ENCODE peak calls at places on chromosomes 11 and 22, in six cellular contexts. W, K, J, A, N and C are unnamed samples.
A peak's percentile ranks its signal among the peaks of the same experiment; 100 is the strongest.

GRCh38 chr11:95231881-95232605 is 1.0 kb upstream of the SESN3 start:
- DNase-seq in W (peak; percentile 79), A (no peak), J (peak; percentile 94), N (no peak), K (peak; percentile 86), C (peak; percentile 79)

GRCh38 chr11:10204021-10204420 is 90.0 kb downstream of the SBF2 start:
- DNase-seq in W (no peak), J (no peak), A (no peak), K (no peak), N (no peak), C (no peak)

GRCh38 chr11:69358398-69359080 is 64.6 kb downstream of the MYEOV start:
- DNase-seq in J (peak; percentile 64), K (peak; percentile 49), A (no peak), W (no peak), N (no peak), C (no peak)

GRCh38 chr11:66189031-66189745 is 79.3 kb upstream of the RAB1B start:
- DNase-seq in W (no peak), K (no peak), N (peak; percentile 24), J (no peak), A (no peak), C (no peak)

GRCh38 chr11:62574363-62575057 is 819 bp upstream of the EEF1G start:
- DNase-seq in N (no peak), K (no peak), W (peak; percentile 42), A (no peak), J (peak; percentile 90), C (peak; percentile 46)

GRCh38 chr11:91859666-91860065 is 365.0 kb upstream of the FAT3 start:
- DNase-seq in N (no peak), J (no peak), W (no peak), K (no peak), A (no peak), C (no peak)

GRCh38 chr11:66124564-66124963 is 54.5 kb downstream of the PACS1 start:
- DNase-seq in J (no peak), K (no peak), N (peak; percentile 45), A (peak; percentile 22), W (no peak), C (no peak)

GRCh38 chr22:40138866-40139265 is 38.9 kb upstream of the TNRC6B start:
- DNase-seq in N (no peak), K (no peak), W (no peak), A (no peak), J (no peak), C (no peak)

GRCh38 chr11:58628446-58628845 is 6.0 kb downstream of the CNTF start:
- DNase-seq in J (no peak), K (no peak), W (no peak), N (no peak), A (no peak), C (peak; percentile 16)

GRCh38 chr22:45878051-45878764 is 98.8 kb downstream of the WNT7B start:
- DNase-seq in J (peak; percentile 75), N (no peak), K (peak; percentile 64), A (no peak), W (peak; percentile 13), C (peak; percentile 11)

GRCh38 chr11:61960532-61960931 is 6.9 kb downstream of the FTH1 start:
- DNase-seq in J (peak; percentile 80), A (no peak), N (no peak), W (peak; percentile 7), K (peak; percentile 65), C (peak; percentile 4)

GRCh38 chr11:22666320-22666699 is at the start of gene GAS2:
- DNase-seq in N (no peak), J (no peak), A (no peak), K (no peak), W (no peak), C (peak; percentile 40)

GRCh38 chr11:35261197-35261596 is 122.2 kb downstream of the CD44 start:
- DNase-seq in K (no peak), J (no peak), W (no peak), N (no peak), A (no peak), C (no peak)

GRCh38 chr11:63602296-63602695 is 11.9 kb downstream of the PLAAT3 start:
- DNase-seq in J (peak; percentile 14), A (no peak), W (no peak), N (no peak), K (no peak), C (no peak)

GRCh38 chr11:96101146-96101545 is 177.2 kb upstream of the MTMR2 start:
- DNase-seq in J (no peak), A (no peak), K (no peak), N (no peak), W (no peak), C (no peak)

GRCh38 chr11:72223615-72224586 is 666 bp upstream of the INPPL1 start:
- DNase-seq in K (peak; percentile 87), N (peak; percentile 65), W (peak; percentile 79), A (no peak), J (peak; percentile 92), C (peak; percentile 75)

GRCh38 chr11:112481893-112482292 is 221.2 kb upstream of the PLET1 start:
- DNase-seq in A (no peak), K (no peak), J (no peak), N (no peak), W (no peak), C (no peak)

GRCh38 chr11:73330569-73331093 is 22.6 kb downstream of the ARHGEF17 start:
- DNase-seq in K (no peak), J (no peak), W (no peak), N (peak; percentile 53), A (no peak), C (no peak)

DNA sequence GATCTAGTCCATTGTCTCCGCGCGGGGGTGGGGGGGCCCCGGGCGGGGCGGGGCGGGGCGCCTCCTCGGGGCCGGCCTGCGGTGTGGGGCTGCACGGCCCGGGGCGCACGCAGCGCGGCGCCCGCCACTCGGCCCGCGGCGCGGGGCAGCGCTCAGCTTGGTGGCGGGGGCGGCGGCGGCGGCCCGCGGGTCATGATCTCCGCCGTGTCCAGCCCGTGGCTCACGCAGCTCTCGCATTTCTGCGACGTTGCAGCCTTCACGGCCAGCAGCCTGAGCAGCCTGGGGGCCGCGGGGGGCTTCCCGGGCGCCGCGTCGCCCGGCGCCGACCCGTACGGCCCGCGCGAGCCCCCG is at the start of gene TBX1:
- DNase-seq in J (no peak), A (no peak), K (no peak), N (no peak), W (no peak), C (no peak)
- TF ChIP-seq POLR2A in J (no peak), A (no peak), K (no peak), N (peak; percentile 63), W (no peak), C (no peak)

DNA sequence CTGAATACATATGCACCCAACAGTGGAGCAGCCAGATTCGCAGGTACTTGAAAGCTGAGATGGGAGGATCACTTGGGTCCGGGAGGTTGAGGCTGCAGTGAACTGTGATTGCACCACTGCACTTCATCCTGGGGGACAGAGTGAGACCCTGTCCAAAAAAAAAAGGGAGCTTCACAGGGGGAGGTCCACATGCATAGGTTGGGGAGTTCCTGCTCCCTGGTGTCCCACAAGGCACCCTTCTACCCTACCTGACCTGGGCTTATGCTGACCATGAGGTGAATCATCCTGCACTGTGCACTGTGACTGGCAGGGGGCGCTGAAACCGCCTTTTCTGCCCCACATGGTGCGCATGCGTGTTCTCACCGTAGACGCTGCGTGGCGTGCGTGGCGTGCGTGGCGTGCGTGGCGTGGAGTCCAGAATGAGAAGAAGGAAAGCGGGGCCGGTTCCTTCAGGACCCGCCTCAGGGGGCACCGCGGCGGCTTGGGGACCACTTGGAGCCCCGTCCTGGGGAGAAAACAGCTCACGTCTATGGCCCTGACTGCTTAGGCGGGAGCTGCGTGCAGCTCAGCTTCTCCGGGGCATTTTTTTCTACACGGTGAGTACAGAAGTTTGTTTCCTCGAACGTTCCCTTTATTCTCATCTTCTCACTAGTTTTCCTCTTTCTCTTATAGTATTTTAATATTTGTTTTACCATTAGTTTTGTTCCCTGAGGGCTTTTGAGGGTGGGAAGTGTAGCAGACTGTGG is 116.6 kb upstream of the GRK3 start:
- DNase-seq in W (peak; percentile 89), N (peak; percentile 79), A (peak; percentile 73), K (peak; percentile 90), J (peak; percentile 97), C (peak; percentile 92)
- TF ChIP-seq POLR2A in W (peak; percentile 38), N (peak; percentile 64), A (peak; percentile 59), K (no peak), J (no peak), C (peak; percentile 35)

GRCh38 chr22:36872866-36873498 is 12.2 kb downstream of the NCF4 start:
- DNase-seq in J (no peak), A (no peak), K (no peak), N (no peak), W (no peak), C (no peak)
- TF ChIP-seq POLR2A in J (no peak), A (no peak), K (no peak), N (no peak), W (no peak), C (no peak)

DNA sequence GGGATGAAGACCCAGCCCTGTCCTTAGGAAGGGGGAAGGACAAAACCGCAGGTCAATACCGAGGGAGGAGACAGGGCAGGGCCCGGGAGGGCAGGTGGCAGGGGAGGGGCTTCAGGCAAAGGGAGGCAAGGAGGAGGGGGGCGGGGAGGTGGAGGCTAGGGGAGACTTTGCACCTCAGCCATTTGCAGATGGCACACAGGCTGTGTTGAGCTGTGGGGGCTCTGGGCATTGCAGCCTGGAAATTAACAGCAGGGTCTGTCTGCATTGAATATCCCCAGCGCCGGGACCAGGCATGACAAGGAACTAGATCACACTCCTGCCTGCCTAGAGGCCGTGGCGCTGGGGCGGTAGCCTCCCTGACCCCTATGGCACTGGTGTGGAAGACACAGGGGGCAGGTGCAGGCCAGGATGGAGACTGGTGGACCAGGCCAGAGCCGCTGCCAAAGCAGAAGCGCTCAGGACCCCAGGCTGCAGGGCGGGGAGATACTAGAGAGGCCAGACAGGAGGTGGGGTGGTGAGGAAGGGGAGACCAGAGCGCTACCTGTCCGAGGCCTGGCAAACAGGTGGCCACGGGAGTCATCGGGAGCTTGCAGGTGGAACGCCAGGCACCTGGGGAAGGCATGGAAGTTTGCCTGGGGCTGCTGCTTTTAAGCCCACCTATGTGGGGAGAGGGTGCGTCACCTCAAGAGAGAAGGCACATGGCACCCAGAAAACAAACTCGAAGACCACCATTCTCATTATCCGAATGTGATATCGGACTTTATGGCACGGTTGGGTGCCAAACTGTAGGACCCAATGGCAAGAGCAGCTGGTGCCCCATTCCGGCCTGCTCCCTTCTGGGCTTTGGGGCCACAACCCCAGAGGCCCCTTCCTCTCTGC is 11.5 kb downstream of the CBX6 start:
- DNase-seq in N (no peak), J (no peak), W (no peak), K (no peak), A (no peak), C (no peak)
- TF ChIP-seq POLR2A in N (no peak), J (no peak), W (no peak), K (no peak), A (no peak), C (no peak)

DNA sequence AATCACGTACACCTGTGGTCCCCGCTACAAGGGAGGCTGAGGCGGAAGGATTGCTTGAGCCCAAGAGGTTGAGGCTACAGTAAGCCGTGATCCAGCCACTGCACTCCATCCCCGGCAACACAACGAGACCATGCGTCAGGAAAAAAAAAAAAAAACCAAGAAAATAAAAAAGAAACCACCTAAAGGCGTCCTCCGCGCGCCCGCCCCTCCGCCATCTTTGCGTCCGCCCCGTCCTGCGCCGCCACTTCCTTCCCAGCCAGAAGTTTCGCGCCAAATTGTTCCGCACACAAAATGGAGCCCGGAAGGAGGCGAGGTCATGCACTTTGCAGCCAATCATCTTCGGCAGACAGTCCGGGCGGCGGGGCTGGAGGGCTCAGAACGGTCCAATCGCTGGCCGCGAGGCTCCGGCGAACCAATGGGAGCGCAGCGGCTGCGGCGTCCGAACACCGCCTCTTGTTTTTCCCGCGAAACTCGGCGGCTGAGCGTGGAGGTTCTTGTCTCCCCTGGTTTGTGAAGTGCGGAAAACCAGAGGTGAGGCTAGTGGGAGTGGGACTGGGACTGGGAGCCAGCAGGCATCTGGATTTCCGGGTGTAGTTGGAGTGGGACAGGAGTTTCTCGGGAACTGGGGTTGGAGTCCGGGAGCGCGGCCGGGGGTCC is at the start of gene MCM5:
- DNase-seq in K (peak; percentile 100), J (peak; percentile 100), A (peak; percentile 92), W (peak; percentile 98), N (peak; percentile 96), C (peak; percentile 97)
- TF ChIP-seq POLR2A in K (no peak), J (no peak), A (no peak), W (no peak), N (no peak), C (no peak)